ENCODE peak calls at places on chromosomes 13 and 19, in six cellular contexts. One of them, this sample, is unnamed.

GRCh38 chr13:44116562-44117315 is 237.0 kb downstream of the LACC1 start:
- DNase-seq in GM23338: peak; percentile 56
- DNase-seq in astrocyte of the spinal cord: no peak
- DNase-seq in NB4: peak; percentile 85
- DNase-seq in body of pancreas: no peak
- DNase-seq in Calu3: no peak
- DNase-seq in this sample: no peak

GRCh38 chr13:27005976-27006518 is 165.6 kb downstream of the USP12 start:
- DNase-seq in GM23338: no peak
- DNase-seq in astrocyte of the spinal cord: no peak
- DNase-seq in NB4: no peak
- DNase-seq in body of pancreas: no peak
- DNase-seq in Calu3: no peak
- DNase-seq in this sample: no peak

GRCh38 chr19:27901078-27901477 is 1311.9 kb downstream of the UQCRFS1 start:
- DNase-seq in GM23338: no peak
- DNase-seq in astrocyte of the spinal cord: no peak
- DNase-seq in NB4: no peak
- DNase-seq in body of pancreas: no peak
- DNase-seq in Calu3: no peak
- DNase-seq in this sample: no peak

GRCh38 chr19:8412783-8413592 is at the start of gene MARCHF2:
- DNase-seq in GM23338: peak; percentile 95
- DNase-seq in astrocyte of the spinal cord: peak; percentile 97
- DNase-seq in NB4: peak; percentile 100
- DNase-seq in body of pancreas: peak; percentile 97
- DNase-seq in Calu3: peak; percentile 93
- DNase-seq in this sample: peak; percentile 100

GRCh38 chr13:20191311-20191901 is 1.3 kb downstream of the GJB2 start:
- DNase-seq in GM23338: peak; percentile 39
- DNase-seq in astrocyte of the spinal cord: no peak
- DNase-seq in NB4: no peak
- DNase-seq in body of pancreas: no peak
- DNase-seq in Calu3: no peak
- DNase-seq in this sample: no peak

GRCh38 chr13:111541752-111542529 is 221.5 kb downstream of the TEX29 start:
- DNase-seq in GM23338: no peak
- DNase-seq in astrocyte of the spinal cord: no peak
- DNase-seq in NB4: peak; percentile 76
- DNase-seq in body of pancreas: no peak
- DNase-seq in Calu3: no peak
- DNase-seq in this sample: no peak

GRCh38 chr13:112657850-112658445 is 31.9 kb upstream of the ATP11A start:
- DNase-seq in GM23338: no peak
- DNase-seq in astrocyte of the spinal cord: peak; percentile 64
- DNase-seq in NB4: no peak
- DNase-seq in body of pancreas: peak; percentile 23
- DNase-seq in Calu3: peak; percentile 68
- DNase-seq in this sample: no peak

GRCh38 chr19:33174186-33174585 is 19.9 kb upstream of the LRP3 start:
- DNase-seq in GM23338: no peak
- DNase-seq in astrocyte of the spinal cord: no peak
- DNase-seq in NB4: no peak
- DNase-seq in body of pancreas: no peak
- DNase-seq in Calu3: no peak
- DNase-seq in this sample: no peak

GRCh38 chr13:113666324-113666660 is 727 bp upstream of the GRK1 start:
- DNase-seq in GM23338: no peak
- DNase-seq in astrocyte of the spinal cord: no peak
- DNase-seq in NB4: no peak
- DNase-seq in body of pancreas: no peak
- DNase-seq in Calu3: no peak
- DNase-seq in this sample: no peak

GRCh38 chr19:4577020-4577782 is 17.7 kb upstream of the SEMA6B start:
- DNase-seq in GM23338: peak; percentile 69
- DNase-seq in astrocyte of the spinal cord: peak; percentile 15
- DNase-seq in NB4: no peak
- DNase-seq in body of pancreas: no peak
- DNase-seq in Calu3: no peak
- DNase-seq in this sample: no peak

GRCh38 chr19:38463365-38463764 is 29.9 kb downstream of the RYR1 start:
- DNase-seq in GM23338: no peak
- DNase-seq in astrocyte of the spinal cord: no peak
- DNase-seq in NB4: no peak
- DNase-seq in body of pancreas: no peak
- DNase-seq in Calu3: no peak
- DNase-seq in this sample: no peak

GRCh38 chr19:56477429-56478338 is 539 bp upstream of the ZNF667 start:
- DNase-seq in GM23338: peak; percentile 87
- DNase-seq in astrocyte of the spinal cord: peak; percentile 94
- DNase-seq in NB4: no peak
- DNase-seq in body of pancreas: peak; percentile 71
- DNase-seq in Calu3: no peak
- DNase-seq in this sample: no peak

GRCh38 chr19:33240181-33240771 is 14.6 kb upstream of the SLC7A10 start:
- DNase-seq in GM23338: no peak
- DNase-seq in astrocyte of the spinal cord: no peak
- DNase-seq in NB4: no peak
- DNase-seq in body of pancreas: no peak
- DNase-seq in Calu3: no peak
- DNase-seq in this sample: no peak

GRCh38 chr19:7789447-7789846 is 26.4 kb downstream of the CLEC4M start:
- DNase-seq in GM23338: peak; percentile 79
- DNase-seq in astrocyte of the spinal cord: no peak
- DNase-seq in NB4: no peak
- DNase-seq in body of pancreas: no peak
- DNase-seq in Calu3: no peak
- DNase-seq in this sample: peak; percentile 33

GRCh38 chr13:111317571-111318360 is 2.7 kb upstream of the TEX29 start:
- DNase-seq in GM23338: no peak
- DNase-seq in astrocyte of the spinal cord: no peak
- DNase-seq in NB4: no peak
- DNase-seq in body of pancreas: no peak
- DNase-seq in Calu3: no peak
- DNase-seq in this sample: no peak

DNA sequence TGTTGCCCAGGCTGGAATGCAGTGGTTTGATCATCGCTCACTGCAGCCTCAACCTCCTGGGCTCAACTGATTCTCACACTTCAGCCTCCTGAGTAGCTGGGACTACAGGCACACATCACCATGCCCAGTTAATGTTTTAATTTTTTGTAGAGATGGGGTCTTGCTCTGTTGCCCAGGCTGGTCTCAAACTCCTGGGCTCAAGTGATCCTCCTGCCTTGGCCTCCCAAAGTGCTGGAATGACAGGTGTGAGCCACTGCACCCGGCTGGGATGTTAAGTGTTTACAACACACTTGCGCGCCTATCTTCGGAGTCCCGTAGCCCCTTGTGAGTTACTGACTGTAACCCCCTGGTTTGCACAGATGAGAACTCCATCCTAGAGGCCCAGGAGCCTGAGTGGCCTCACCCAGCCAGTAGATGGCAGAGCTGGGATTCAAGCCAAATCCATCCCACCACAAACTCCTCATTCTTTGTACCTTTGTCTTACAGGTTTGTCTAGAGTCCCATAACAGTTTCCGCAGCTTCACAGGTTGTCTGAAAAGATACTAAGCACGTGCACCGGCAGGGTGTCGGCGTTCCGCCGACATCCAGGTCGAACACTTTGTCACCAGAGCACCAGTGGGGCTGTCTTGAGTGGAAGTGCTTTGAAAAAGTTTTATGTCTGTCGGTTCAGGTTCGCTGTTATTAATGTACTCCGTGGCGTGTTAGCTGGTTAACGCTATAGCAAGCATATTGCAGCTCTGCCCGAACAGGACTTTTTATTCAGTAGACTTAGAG is 14.7 kb downstream of the MAG start:
- DNase-seq in GM23338: peak; percentile 75
- DNase-seq in astrocyte of the spinal cord: no peak
- DNase-seq in NB4: peak; percentile 35
- DNase-seq in body of pancreas: no peak
- DNase-seq in Calu3: peak; percentile 59
- DNase-seq in this sample: peak; percentile 62
- TF ChIP-seq CTCF in GM23338: peak; percentile 69
- TF ChIP-seq CTCF in astrocyte of the spinal cord: peak; percentile 26
- TF ChIP-seq CTCF in NB4: peak; percentile 41
- TF ChIP-seq CTCF in body of pancreas: no peak
- TF ChIP-seq CTCF in Calu3: peak; percentile 67
- TF ChIP-seq CTCF in this sample: peak; percentile 16

DNA sequence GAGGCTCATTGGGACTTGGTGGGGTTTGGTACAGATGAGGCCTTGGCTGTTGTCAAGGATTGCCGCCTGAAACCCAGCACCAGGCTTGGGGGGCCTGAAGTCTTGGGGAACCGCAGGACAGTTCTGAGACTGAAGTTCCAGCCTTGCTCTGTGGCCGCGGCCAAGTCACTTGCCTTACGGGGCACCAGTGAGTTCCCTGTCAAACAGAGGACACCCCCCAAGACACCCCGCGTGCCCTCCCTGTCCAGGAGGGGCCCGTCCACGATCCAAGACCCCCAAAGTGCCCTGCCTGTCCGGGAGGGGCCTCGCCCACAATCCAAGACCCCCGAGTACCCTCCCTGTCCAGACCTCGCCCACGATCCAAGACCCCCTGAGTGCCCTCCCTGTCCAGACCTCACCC is 2.5 kb downstream of the CDC34 start:
- DNase-seq in GM23338: no peak
- DNase-seq in astrocyte of the spinal cord: no peak
- DNase-seq in NB4: no peak
- DNase-seq in body of pancreas: no peak
- DNase-seq in Calu3: no peak
- DNase-seq in this sample: no peak
- TF ChIP-seq CTCF in GM23338: no peak
- TF ChIP-seq CTCF in astrocyte of the spinal cord: no peak
- TF ChIP-seq CTCF in NB4: no peak
- TF ChIP-seq CTCF in body of pancreas: no peak
- TF ChIP-seq CTCF in Calu3: no peak
- TF ChIP-seq CTCF in this sample: no peak

GRCh38 chr19:16327501-16327900 is 2.9 kb downstream of the KLF2 start:
- DNase-seq in GM23338: no peak
- DNase-seq in astrocyte of the spinal cord: no peak
- DNase-seq in NB4: no peak
- DNase-seq in body of pancreas: no peak
- DNase-seq in Calu3: no peak
- DNase-seq in this sample: no peak

GRCh38 chr19:16327911-16328823 is 3.5 kb downstream of the KLF2 start:
- DNase-seq in GM23338: no peak
- DNase-seq in astrocyte of the spinal cord: peak; percentile 38
- DNase-seq in NB4: peak; percentile 99
- DNase-seq in body of pancreas: peak; percentile 33
- DNase-seq in Calu3: no peak
- DNase-seq in this sample: peak; percentile 61

GRCh38 chr19:16327131-16327450 is 2.5 kb downstream of the KLF2 start:
- DNase-seq in GM23338: no peak
- DNase-seq in astrocyte of the spinal cord: no peak
- DNase-seq in NB4: no peak
- DNase-seq in body of pancreas: no peak
- DNase-seq in Calu3: no peak
- DNase-seq in this sample: no peak

GRCh38 chr19:16330368-16330801 is 5.8 kb downstream of the KLF2 start:
- DNase-seq in GM23338: no peak
- DNase-seq in astrocyte of the spinal cord: peak; percentile 87
- DNase-seq in NB4: peak; percentile 76
- DNase-seq in body of pancreas: peak; percentile 39
- DNase-seq in Calu3: peak; percentile 81
- DNase-seq in this sample: peak; percentile 81

GRCh38 chr19:16328824-16329482 is 4.3 kb downstream of the KLF2 start:
- DNase-seq in GM23338: no peak
- DNase-seq in astrocyte of the spinal cord: peak; percentile 47
- DNase-seq in NB4: peak; percentile 45
- DNase-seq in body of pancreas: no peak
- DNase-seq in Calu3: no peak
- DNase-seq in this sample: no peak
- TF ChIP-seq CTCF in GM23338: no peak
- TF ChIP-seq CTCF in astrocyte of the spinal cord: peak; percentile 8
- TF ChIP-seq CTCF in NB4: no peak
- TF ChIP-seq CTCF in body of pancreas: no peak
- TF ChIP-seq CTCF in Calu3: no peak
- TF ChIP-seq CTCF in this sample: no peak

GRCh38 chr13:79681069-79681468 is 200.1 kb downstream of the NDFIP2 start:
- DNase-seq in GM23338: peak; percentile 10
- DNase-seq in astrocyte of the spinal cord: no peak
- DNase-seq in NB4: no peak
- DNase-seq in body of pancreas: no peak
- DNase-seq in Calu3: no peak
- DNase-seq in this sample: no peak

GRCh38 chr13:79680485-79680884 is 199.5 kb downstream of the NDFIP2 start:
- DNase-seq in GM23338: no peak
- DNase-seq in astrocyte of the spinal cord: no peak
- DNase-seq in NB4: no peak
- DNase-seq in body of pancreas: no peak
- DNase-seq in Calu3: no peak
- DNase-seq in this sample: no peak

GRCh38 chr13:79682164-79682563 is 201.2 kb downstream of the NDFIP2 start:
- DNase-seq in GM23338: no peak
- DNase-seq in astrocyte of the spinal cord: no peak
- DNase-seq in NB4: no peak
- DNase-seq in body of pancreas: no peak
- DNase-seq in Calu3: no peak
- DNase-seq in this sample: no peak

GRCh38 chr13:79678100-79678499 is 197.1 kb downstream of the NDFIP2 start:
- DNase-seq in GM23338: no peak
- DNase-seq in astrocyte of the spinal cord: peak; percentile 33
- DNase-seq in NB4: no peak
- DNase-seq in body of pancreas: no peak
- DNase-seq in Calu3: no peak
- DNase-seq in this sample: no peak

GRCh38 chr13:79679334-79679733 is 198.4 kb downstream of the NDFIP2 start:
- DNase-seq in GM23338: peak; percentile 93
- DNase-seq in astrocyte of the spinal cord: peak; percentile 77
- DNase-seq in NB4: peak; percentile 73
- DNase-seq in body of pancreas: peak; percentile 85
- DNase-seq in Calu3: peak; percentile 48
- DNase-seq in this sample: peak; percentile 15
- TF ChIP-seq CTCF in GM23338: peak; percentile 100
- TF ChIP-seq CTCF in astrocyte of the spinal cord: peak; percentile 82
- TF ChIP-seq CTCF in NB4: peak; percentile 92
- TF ChIP-seq CTCF in body of pancreas: peak; percentile 82
- TF ChIP-seq CTCF in Calu3: peak; percentile 29
- TF ChIP-seq CTCF in this sample: peak; percentile 83

This sample was measured in GM20000.